ENCODE peak calls at places on chromosomes 5 and 9, in seven cellular contexts. L, P, Y, Z, K, A and F are unnamed samples. For H3K4me1 and H3K9me3, the result is how much of the 10 kb centered on the place peaks cover.

GRCh38 chr5:149450199-149450598 is 71.1 kb upstream of the IL17B start:
- DNase-seq in L (no peak), P (peak), Y (no peak), Z (no peak), K (no peak), A (no peak), F (peak)

GRCh38 chr9:113505963-113506624 is 42.6 kb downstream of the RGS3 start:
- DNase-seq in L (no peak), P (no peak), Y (no peak), Z (no peak), K (no peak), A (no peak), F (no peak)

GRCh38 chr5:141825241-141825671 is 53.0 kb downstream of the PCDH1 start:
- DNase-seq in L (no peak), P (no peak), Y (no peak), Z (no peak), K (peak), A (no peak), F (no peak)

GRCh38 chr5:138649316-138649720 is 74.1 kb upstream of the HSPA9 start:
- DNase-seq in L (no peak), P (no peak), Y (peak), Z (no peak), K (no peak), A (no peak), F (no peak)

GRCh38 chr9:79706512-79706911 is 134.7 kb downstream of the TLE4 start:
- DNase-seq in L (no peak), P (no peak), Y (no peak), Z (no peak), K (no peak), A (no peak), F (no peak)

GRCh38 chr9:125496313-125496838 is 210.6 kb downstream of the MAPKAP1 start:
- DNase-seq in L (no peak), P (no peak), Y (no peak), Z (no peak), K (no peak), A (no peak), F (no peak)

GRCh38 chr9:136545065-136545965 is 533 bp downstream of the NOTCH1 start:
- DNase-seq in L (no peak), P (no peak), Y (peak), Z (peak), K (peak), A (no peak), F (no peak)

GRCh38 chr9:93059097-93059959 is 827 bp downstream of the SUSD3 start:
- DNase-seq in L (no peak), P (no peak), Y (peak), Z (no peak), K (no peak), A (no peak), F (no peak)

GRCh38 chr9:129285382-129285781 is 107.3 kb upstream of the IER5L start:
- DNase-seq in L (no peak), P (no peak), Y (no peak), Z (no peak), K (no peak), A (no peak), F (no peak)

GRCh38 chr9:108759835-108760234 is 96.0 kb downstream of the ACTL7B start:
- DNase-seq in L (no peak), P (no peak), Y (no peak), Z (no peak), K (no peak), A (no peak), F (no peak)

GRCh38 chr5:64836190-64836750 is 67.5 kb downstream of the CWC27 start:
- DNase-seq in L (no peak), P (peak), Y (no peak), Z (no peak), K (no peak), A (no peak), F (no peak)

GRCh38 chr5:11385901-11386293 is 518.3 kb downstream of the CTNND2 start:
- DNase-seq in L (no peak), P (no peak), Y (no peak), Z (no peak), K (no peak), A (peak), F (no peak)

GRCh38 chr5:98768160-98769005 is 5.1 kb upstream of the RGMB start:
- DNase-seq in L (peak), P (peak), Y (peak), Z (no peak), K (peak), A (no peak), F (peak)

GRCh38 chr5:132281856-132282614 is 12.2 kb upstream of the SLC22A4 start:
- DNase-seq in L (no peak), P (no peak), Y (no peak), Z (no peak), K (no peak), A (no peak), F (no peak)

GRCh38 chr9:114304416-114305188 is 18.3 kb upstream of the ORM1 start:
- DNase-seq in L (no peak), P (no peak), Y (no peak), Z (no peak), K (no peak), A (no peak), F (no peak)

GRCh38 chr9:114290561-114290986 is 32.3 kb upstream of the ORM1 start:
- DNase-seq in L (no peak), P (no peak), Y (peak), Z (no peak), K (no peak), A (no peak), F (no peak)

GRCh38 chr5:373710-374602 is 52.4 kb downstream of the AHRR start:
- DNase-seq in L (peak), P (peak), Y (peak), Z (peak), K (peak), A (no peak), F (peak)

GRCh38 chr9:127140842-127141675 is 18.6 kb upstream of the ANGPTL2 start:
- DNase-seq in L (no peak), P (no peak), Y (no peak), Z (no peak), K (no peak), A (no peak), F (no peak)

GRCh38 chr9:114869845-114870244 is 60.5 kb downstream of the TNFSF8 start:
- DNase-seq in L (no peak), P (no peak), Y (no peak), Z (no peak), K (no peak), A (peak), F (no peak)

GRCh38 chr5:122880749-122881148 is 35.3 kb downstream of the SNX24 start:
- DNase-seq in L (no peak), P (no peak), Y (no peak), Z (no peak), K (peak), A (no peak), F (no peak)

GRCh38 chr9:129580211-129580915 is 40.5 kb downstream of the C9orf50 start:
- DNase-seq in L (no peak), P (no peak), Y (no peak), Z (no peak), K (no peak), A (no peak), F (no peak)

GRCh38 chr5:24823625-24824024 is 178.8 kb upstream of the CDH10 start:
- DNase-seq in L (no peak), P (no peak), Y (no peak), Z (peak), K (no peak), A (no peak), F (no peak)

GRCh38 chr9:21677834-21678233 is 124.6 kb upstream of the MTAP start:
- DNase-seq in L (peak), P (peak), Y (no peak), Z (peak), K (no peak), A (no peak), F (no peak)

GRCh38 chr5:16933337-16933736 is 2.8 kb downstream of the MYO10 start:
- DNase-seq in L (no peak), P (no peak), Y (no peak), Z (no peak), K (no peak), A (no peak), F (no peak)

GRCh38 chr5:90488791-90489190 is 14.1 kb downstream of the POLR3G start:
- DNase-seq in L (no peak), P (peak), Y (no peak), Z (peak), K (no peak), A (no peak), F (no peak)

GRCh38 chr5:50300878-50301277 is 140.2 kb downstream of the EMB start:
- DNase-seq in L (no peak), P (no peak), Y (no peak), Z (peak), K (no peak), A (no peak), F (no peak)

GRCh38 chr9:92721548-92721947 is 43.1 kb downstream of the BICD2 start:
- DNase-seq in L (no peak), P (no peak), Y (no peak), Z (no peak), K (no peak), A (no peak), F (no peak)

GRCh38 chr5:142432961-142433360 is 108.1 kb upstream of the SPRY4 start:
- DNase-seq in L (no peak), P (no peak), Y (no peak), Z (peak), K (no peak), A (no peak), F (no peak)

DNA sequence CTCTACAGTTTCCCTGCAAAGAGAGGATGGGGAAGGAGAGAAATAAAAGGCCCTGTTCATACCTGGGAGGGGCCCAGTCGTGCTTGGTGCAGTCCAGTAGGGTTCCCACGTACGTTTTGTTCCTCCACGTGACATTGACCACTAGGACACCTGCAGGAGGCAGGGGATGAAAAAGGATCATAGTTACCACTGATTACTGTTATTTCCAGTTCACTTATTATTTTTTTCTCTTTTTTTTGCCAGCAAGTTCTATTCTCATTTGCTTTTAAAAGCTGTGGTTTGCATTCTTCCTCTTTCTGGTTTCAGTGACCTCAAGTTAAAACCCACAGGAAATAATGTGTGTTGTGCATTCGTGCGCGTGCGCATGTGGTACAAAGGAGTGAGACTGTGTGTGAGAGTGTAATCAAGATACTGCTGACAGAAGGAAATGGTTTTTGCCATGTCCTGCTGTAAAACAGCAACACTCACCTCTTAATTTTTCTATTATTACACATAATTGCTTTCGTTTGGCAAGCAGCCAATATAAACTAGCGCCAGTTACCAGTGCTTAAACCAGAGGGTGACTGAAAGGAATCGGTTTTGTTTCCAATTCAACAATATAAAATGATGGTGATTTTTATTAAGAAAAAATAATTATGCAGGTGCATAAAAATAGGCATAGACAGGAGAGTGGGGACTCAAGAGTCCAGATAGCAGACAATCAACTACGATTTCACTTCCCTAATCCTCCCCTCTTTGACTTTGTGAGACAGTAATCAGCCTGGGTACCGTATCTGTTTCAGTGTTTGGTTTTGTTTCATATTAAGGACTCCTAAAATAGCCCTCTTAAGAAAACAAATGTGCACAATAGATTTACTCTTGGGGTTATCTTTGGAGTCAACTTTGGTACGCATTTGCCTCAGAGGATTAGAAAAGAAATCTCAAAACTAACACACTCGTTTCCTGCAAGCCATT is 96.6 kb downstream of the ZNF608 start:
- DNase-seq in L (no peak), P (peak), Y (peak), Z (peak), K (peak), A (no peak), F (peak)
- H3K4me1 ChIP-seq in L (under half), P (under half), Y (under half), Z (half or more), K (half or more), A (under half), F (under half)

DNA sequence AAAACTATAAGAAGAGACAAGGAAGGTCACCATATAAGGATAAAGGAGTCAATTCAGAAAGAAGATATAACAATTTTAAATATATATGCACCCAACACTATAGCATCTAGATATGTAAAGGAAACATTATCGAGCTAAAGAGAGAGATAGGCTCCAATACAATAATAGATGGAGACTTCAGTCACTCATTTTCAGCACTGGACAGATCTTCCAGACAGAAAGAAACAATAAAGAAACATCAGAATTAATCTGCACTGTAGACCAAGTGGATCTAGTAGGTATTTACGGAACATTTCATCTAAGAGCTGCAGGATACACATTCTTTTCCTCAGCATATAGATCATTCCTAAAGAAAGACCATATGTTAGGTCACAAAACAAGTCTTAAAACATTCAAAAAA is 463.5 kb downstream of the KCTD16 start:
- DNase-seq in L (no peak), P (no peak), Y (no peak), Z (no peak), K (no peak), A (no peak), F (no peak)
- H3K9me3 ChIP-seq in L (under half), P (under half), Y (half or more), Z (under half), K (under half), A (under half), F (half or more)

GRCh38 chr5:134547999-134548626 is 22.6 kb downstream of the JADE2 start:
- DNase-seq in L (no peak), P (no peak), Y (no peak), Z (no peak), K (no peak), A (no peak), F (no peak)
- H3K4me1 ChIP-seq in L (half or more), P (under half), Y (under half), Z (under half), K (under half), A (under half), F (under half)

DNA sequence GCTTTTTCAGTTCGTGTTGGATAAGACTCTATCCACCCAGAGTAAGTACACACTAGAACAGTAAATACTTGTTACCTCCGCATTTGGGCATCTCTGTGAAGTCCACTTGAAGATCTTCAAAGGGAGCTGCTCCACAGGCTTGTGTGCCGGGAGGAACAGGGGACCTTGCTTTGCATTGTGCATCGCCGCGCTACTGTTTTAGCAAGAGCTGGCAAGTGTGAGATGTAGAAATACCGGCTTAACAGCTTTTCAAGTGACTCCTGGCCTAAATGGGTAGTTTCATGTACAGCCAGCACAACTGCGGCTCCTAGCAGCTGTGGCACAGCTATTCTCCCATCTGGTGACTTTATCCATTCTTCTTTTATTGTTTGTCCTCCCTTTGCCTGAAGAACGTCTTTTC is 8.4 kb upstream of the ZNF354C start:
- DNase-seq in L (no peak), P (no peak), Y (no peak), Z (no peak), K (no peak), A (no peak), F (no peak)
- H3K9me3 ChIP-seq in L (under half), P (under half), Y (half or more), Z (under half), K (under half), A (under half), F (under half)

GRCh38 chr5:72234898-72235297 is 85.1 kb downstream of the MRPS27 start:
- DNase-seq in L (no peak), P (no peak), Y (no peak), Z (no peak), K (no peak), A (no peak), F (no peak)
- H3K4me1 ChIP-seq in L (under half), P (under half), Y (under half), Z (under half), K (under half), A (under half), F (under half)

GRCh38 chr9:82346040-82346439 is 357.5 kb downstream of the SPATA31D1 start:
- DNase-seq in L (no peak), P (no peak), Y (no peak), Z (no peak), K (no peak), A (no peak), F (no peak)
- H3K9me3 ChIP-seq in L (under half), P (under half), Y (under half), Z (under half), K (under half), A (under half), F (under half)

DNA sequence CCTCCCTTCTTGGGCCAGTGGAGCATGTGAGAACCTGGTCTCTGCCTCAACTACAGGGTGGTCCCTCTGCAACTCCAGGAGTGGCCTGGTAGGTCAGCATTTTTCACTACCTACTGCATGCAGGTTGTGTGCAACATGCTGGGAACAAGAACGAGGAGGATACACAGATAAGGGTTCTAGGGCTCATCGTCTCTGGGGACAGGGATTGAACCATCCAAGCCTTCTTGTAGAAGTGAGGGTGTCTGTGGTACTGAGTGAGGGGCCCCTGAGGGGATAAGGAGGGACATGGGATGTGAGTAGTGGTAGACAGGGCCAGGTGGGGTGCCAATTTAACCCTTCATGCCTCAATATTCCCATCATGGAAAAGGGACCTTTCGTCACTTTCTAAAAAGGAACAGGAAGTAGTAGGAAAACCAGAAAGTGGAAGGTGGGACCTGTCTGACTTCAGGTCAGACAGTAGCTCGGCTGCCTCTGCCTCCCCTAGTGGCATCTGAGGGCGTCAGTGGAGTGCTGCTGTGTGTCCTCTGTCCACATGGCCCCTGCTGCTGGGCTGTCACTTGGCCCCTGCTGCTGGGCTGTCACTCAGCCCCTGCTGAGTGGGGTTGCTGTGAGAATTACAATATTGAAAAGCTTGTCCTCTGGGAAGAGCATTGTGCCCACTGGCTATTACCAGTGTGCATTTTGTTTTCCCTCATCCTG is 48.6 kb upstream of the RNU6ATAC start:
- DNase-seq in L (no peak), P (no peak), Y (peak), Z (no peak), K (peak), A (no peak), F (peak)
- H3K4me1 ChIP-seq in L (under half), P (under half), Y (under half), Z (under half), K (under half), A (under half), F (under half)

GRCh38 chr5:37837101-37838032 is 2.5 kb downstream of the GDNF start:
- DNase-seq in L (peak), P (peak), Y (peak), Z (peak), K (peak), A (no peak), F (peak)
- H3K9me3 ChIP-seq in L (under half), P (under half), Y (under half), Z (under half), K (under half), A (under half), F (under half)